ENCODE peak calls at places on chromosomes 3 and 15, in four cellular contexts. X, W, I and H are unnamed samples. For H3K4me1 and H3K9me3, the result is how much of the 10 kb centered on the place peaks cover.

GRCh38 chr3:127538569-127538968 is 52.0 kb downstream of the TPRA1 start:
- DNase-seq in X (no peak), W (no peak), I (no peak), H (no peak)

GRCh38 chr3:86990734-86991481 is at the start of gene VGLL3:
- DNase-seq in X (peak), W (peak), I (peak), H (peak)

GRCh38 chr3:174949523-174949922 is 90.4 kb downstream of the NAALADL2 start:
- DNase-seq in X (peak), W (no peak), I (no peak), H (no peak)

GRCh38 chr3:100561459-100562158 is 47.8 kb upstream of the ADGRG7 start:
- DNase-seq in X (peak), W (no peak), I (no peak), H (peak)

GRCh38 chr3:51388286-51389029 is 2.6 kb upstream of the RBM15B start:
- DNase-seq in X (no peak), W (peak), I (no peak), H (peak)

GRCh38 chr3:184275961-184276910 is at the start of gene ECE2:
- DNase-seq in X (no peak), W (no peak), I (peak), H (no peak)

GRCh38 chr15:58146734-58147133 is 8.6 kb downstream of the AQP9 start:
- DNase-seq in X (peak), W (peak), I (no peak), H (no peak)

GRCh38 chr3:134867277-134867676 is 72.2 kb downstream of the EPHB1 start:
- DNase-seq in X (no peak), W (no peak), I (no peak), H (no peak)

GRCh38 chr3:50156991-50157493 is 1.9 kb downstream of the SEMA3F start:
- DNase-seq in X (peak), W (no peak), I (no peak), H (no peak)

GRCh38 chr15:40595773-40596172 is 1.7 kb downstream of the KNL1 start:
- DNase-seq in X (no peak), W (no peak), I (no peak), H (peak)

GRCh38 chr3:197256836-197257444 is 41.5 kb downstream of the DLG1 start:
- DNase-seq in X (peak), W (peak), I (peak), H (peak)

GRCh38 chr3:23094890-23095462 is 108.2 kb upstream of the UBE2E2 start:
- DNase-seq in X (peak), W (no peak), I (no peak), H (no peak)

GRCh38 chr3:48694610-48695051 is 8.9 kb upstream of the NCKIPSD start:
- DNase-seq in X (peak), W (no peak), I (peak), H (peak)

GRCh38 chr3:152589644-152590043 is 245.3 kb upstream of the P2RY1 start:
- DNase-seq in X (no peak), W (no peak), I (no peak), H (no peak)

GRCh38 chr3:170961616-170962400 is 53.4 kb upstream of the EIF5A2 start:
- DNase-seq in X (peak), W (peak), I (peak), H (peak)

GRCh38 chr3:122907471-122907870 is 112.6 kb downstream of the SLC49A4 start:
- DNase-seq in X (no peak), W (no peak), I (no peak), H (no peak)

GRCh38 chr3:189392969-189393368 is 221.2 kb downstream of the TPRG1 start:
- DNase-seq in X (no peak), W (peak), I (no peak), H (no peak)

DNA sequence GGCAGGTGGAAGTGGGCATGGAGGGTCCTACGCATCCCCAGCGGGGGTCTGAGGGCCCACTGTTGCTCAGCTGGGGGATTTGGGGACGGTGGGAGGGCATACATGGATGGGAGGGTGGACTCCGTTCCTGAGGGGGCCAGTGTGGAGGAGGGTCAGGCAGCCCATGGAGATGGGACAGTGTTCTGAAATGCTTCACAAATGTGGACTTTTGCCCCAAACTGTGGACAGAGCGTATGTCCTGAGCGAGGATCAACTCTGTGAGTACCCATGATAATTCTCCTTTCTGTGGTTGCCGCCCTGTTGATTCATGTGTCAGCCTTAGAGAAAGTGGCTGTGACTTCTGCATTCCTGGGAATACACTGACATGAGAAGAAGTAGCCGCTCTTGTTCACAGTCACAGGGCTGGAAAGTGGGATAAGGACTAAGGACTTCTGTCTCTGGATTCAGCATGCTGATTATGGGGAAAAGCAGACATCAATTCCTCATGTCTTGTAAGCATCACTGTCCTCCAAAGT is 33.4 kb downstream of the SMAD3 start:
- DNase-seq in X (no peak), W (no peak), I (no peak), H (no peak)
- H3K27ac ChIP-seq in X (peak), W (peak), I (peak), H (peak)

DNA sequence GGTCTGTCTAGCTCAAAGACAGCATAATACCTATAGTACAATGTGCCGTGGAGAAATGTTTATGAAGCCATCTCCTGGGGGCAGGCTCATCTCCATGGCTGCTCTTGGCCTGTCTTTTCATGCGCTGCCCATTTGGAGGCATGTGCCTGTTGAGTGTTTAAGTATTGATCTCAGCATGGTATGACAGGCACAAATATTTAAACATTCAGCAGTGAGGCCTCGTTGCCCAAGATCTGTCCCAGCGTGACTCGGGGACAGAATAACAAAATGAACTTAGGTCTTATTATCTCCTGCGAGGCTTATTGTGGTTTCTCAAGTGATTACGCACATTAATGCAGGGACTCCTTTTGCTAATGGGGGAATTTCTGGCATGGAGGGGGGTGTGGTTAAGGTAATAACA is 4.5 kb upstream of the SLC6A1 start:
- DNase-seq in X (no peak), W (no peak), I (no peak), H (no peak)
- H3K4me1 ChIP-seq in X (under half), W (under half), I (under half), H (under half)

DNA sequence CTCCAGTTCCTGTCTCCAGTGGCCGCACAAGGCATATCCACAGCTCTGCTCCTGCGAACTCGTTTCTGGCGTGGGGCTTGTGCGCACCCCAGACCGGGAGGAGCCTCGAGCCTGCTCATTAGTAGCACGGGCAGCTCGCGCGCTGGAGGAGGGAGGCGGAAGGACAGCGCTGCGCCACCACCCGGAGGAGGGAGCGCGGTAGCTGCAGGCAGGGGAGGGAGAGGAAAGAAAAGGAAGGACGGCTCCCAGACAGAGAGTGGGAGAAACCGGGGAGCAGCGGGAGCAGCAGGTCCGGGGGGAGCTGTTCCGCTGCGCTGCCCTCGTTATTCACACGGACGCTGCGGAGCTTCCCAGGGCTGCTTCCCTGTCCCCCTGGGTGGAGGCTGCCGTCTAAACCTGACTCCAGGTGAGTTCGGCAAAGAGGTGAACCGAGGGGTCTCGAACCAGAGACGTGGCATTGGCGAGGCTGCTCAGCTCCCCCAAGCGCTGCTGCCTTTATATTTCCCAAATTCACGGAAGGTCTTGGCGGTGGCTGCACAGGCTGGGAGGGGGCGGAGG is 121.3 kb upstream of the ZNF717 start:
- DNase-seq in X (peak), W (no peak), I (peak), H (peak)
- H3K9me3 ChIP-seq in X (under half), W (under half), I (under half), H (under half)

DNA sequence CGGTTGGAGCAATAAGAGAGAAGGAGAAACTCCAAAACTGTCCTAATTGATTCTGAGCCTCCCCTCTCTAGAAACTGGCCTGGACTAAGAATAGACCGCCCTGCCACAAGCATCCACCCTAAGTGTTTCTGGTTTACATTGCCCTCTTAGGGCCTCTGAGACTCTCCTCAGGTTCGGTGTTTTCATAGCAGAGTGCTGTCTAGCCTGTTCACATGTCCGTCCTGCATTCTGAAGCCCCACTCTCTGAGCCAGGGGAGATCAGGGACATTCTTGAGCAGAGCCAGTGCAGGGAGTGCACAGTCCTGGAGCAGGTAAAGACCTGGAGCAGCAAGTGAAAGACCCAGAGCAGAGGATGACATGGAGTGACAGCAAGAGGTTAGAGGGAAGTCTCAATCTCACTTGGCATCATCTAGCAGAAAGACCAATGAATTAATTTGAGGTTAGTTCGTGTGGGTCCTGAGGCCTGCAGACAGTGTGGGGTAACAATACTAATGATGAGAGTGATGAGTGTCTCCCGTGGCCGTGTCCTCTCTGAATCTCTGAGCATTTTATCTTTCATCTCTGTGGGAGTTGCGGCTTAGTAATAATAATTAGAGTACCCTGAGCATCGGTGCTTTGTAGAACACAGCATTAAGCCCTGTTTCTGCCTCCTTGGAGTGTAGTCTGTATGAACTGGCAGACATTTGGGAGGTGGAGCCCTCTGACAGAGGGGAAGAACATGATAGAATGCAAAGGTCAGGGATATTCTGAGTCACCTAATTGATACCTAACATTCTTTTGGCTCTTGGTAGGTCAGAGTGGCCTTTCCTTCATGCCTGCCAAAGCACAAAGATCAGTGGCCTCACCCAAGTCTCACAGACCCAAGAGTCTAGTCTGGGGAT is 24.6 kb downstream of the MAPKBP1 start:
- DNase-seq in X (no peak), W (peak), I (no peak), H (no peak)
- H3K27ac ChIP-seq in X (no peak), W (no peak), I (no peak), H (no peak)